ENCODE peak calls at places on chromosomes 16 and 17, in nine cellular contexts. One of them, this sample, is unnamed.

GRCh38 chr17:34351041-34351575 is 5.2 kb upstream of the CCL13 start:
- DNase-seq in HEK293T: no peak
- DNase-seq in NT2/D1: no peak
- DNase-seq in dermis microvascular lymphatic vessel endothelial cell: no peak
- DNase-seq in GM12865: no peak
- DNase-seq in type B pancreatic cell: no peak
- DNase-seq in iPS DF 19.7: no peak
- DNase-seq in AG10803: no peak
- DNase-seq in NCI-H1436 treated with DMSO at 0.1 percent for 48 hours: no peak
- DNase-seq in this sample: no peak

GRCh38 chr17:75754378-75755204 is 10.4 kb downstream of the GALK1 start:
- DNase-seq in iPS DF 19.7: no peak
- DNase-seq in AG10803: no peak
- DNase-seq in NCI-H1436 treated with DMSO at 0.1 percent for 48 hours: no peak
- DNase-seq in HEK293T: no peak
- DNase-seq in dermis microvascular lymphatic vessel endothelial cell: no peak
- DNase-seq in GM12865: no peak
- DNase-seq in type B pancreatic cell: no peak
- DNase-seq in NT2/D1: no peak
- DNase-seq in this sample: peak; percentile 37

GRCh38 chr16:84308120-84308519 is 13.4 kb downstream of the WFDC1 start:
- DNase-seq in AG10803: peak; percentile 39
- DNase-seq in NCI-H1436 treated with DMSO at 0.1 percent for 48 hours: no peak
- DNase-seq in GM12865: peak; percentile 37
- DNase-seq in HEK293T: peak; percentile 65
- DNase-seq in dermis microvascular lymphatic vessel endothelial cell: peak; percentile 32
- DNase-seq in type B pancreatic cell: no peak
- DNase-seq in iPS DF 19.7: no peak
- DNase-seq in NT2/D1: peak; percentile 59
- DNase-seq in this sample: peak; percentile 83

GRCh38 chr17:57459286-57459915 is 203.1 kb downstream of the MSI2 start:
- DNase-seq in type B pancreatic cell: no peak
- DNase-seq in dermis microvascular lymphatic vessel endothelial cell: peak; percentile 29
- DNase-seq in HEK293T: no peak
- DNase-seq in iPS DF 19.7: no peak
- DNase-seq in AG10803: no peak
- DNase-seq in NCI-H1436 treated with DMSO at 0.1 percent for 48 hours: no peak
- DNase-seq in GM12865: peak; percentile 76
- DNase-seq in NT2/D1: no peak
- DNase-seq in this sample: no peak

GRCh38 chr17:81939218-81939617 is 2.1 kb upstream of the PYCR1 start:
- DNase-seq in NT2/D1: no peak
- DNase-seq in AG10803: no peak
- DNase-seq in GM12865: no peak
- DNase-seq in dermis microvascular lymphatic vessel endothelial cell: no peak
- DNase-seq in type B pancreatic cell: no peak
- DNase-seq in NCI-H1436 treated with DMSO at 0.1 percent for 48 hours: no peak
- DNase-seq in iPS DF 19.7: no peak
- DNase-seq in HEK293T: no peak
- DNase-seq in this sample: no peak

GRCh38 chr17:41773731-41774193 is 12.7 kb downstream of the JUP start:
- DNase-seq in type B pancreatic cell: no peak
- DNase-seq in GM12865: no peak
- DNase-seq in dermis microvascular lymphatic vessel endothelial cell: peak; percentile 22
- DNase-seq in NCI-H1436 treated with DMSO at 0.1 percent for 48 hours: no peak
- DNase-seq in NT2/D1: no peak
- DNase-seq in HEK293T: no peak
- DNase-seq in iPS DF 19.7: no peak
- DNase-seq in AG10803: no peak
- DNase-seq in this sample: no peak

GRCh38 chr17:1070411-1070810 is 73.5 kb downstream of the TIMM22 start:
- DNase-seq in GM12865: no peak
- DNase-seq in NCI-H1436 treated with DMSO at 0.1 percent for 48 hours: no peak
- DNase-seq in NT2/D1: no peak
- DNase-seq in iPS DF 19.7: no peak
- DNase-seq in dermis microvascular lymphatic vessel endothelial cell: no peak
- DNase-seq in AG10803: no peak
- DNase-seq in HEK293T: no peak
- DNase-seq in type B pancreatic cell: no peak
- DNase-seq in this sample: no peak

GRCh38 chr17:559699-560378 is 154.8 kb downstream of the VPS53 start:
- DNase-seq in NCI-H1436 treated with DMSO at 0.1 percent for 48 hours: no peak
- DNase-seq in NT2/D1: no peak
- DNase-seq in dermis microvascular lymphatic vessel endothelial cell: peak; percentile 61
- DNase-seq in iPS DF 19.7: no peak
- DNase-seq in GM12865: no peak
- DNase-seq in AG10803: peak; percentile 92
- DNase-seq in type B pancreatic cell: no peak
- DNase-seq in HEK293T: no peak
- DNase-seq in this sample: no peak

GRCh38 chr17:50935201-50936124 is 69.3 kb upstream of the TOB1 start:
- DNase-seq in NT2/D1: no peak
- DNase-seq in dermis microvascular lymphatic vessel endothelial cell: no peak
- DNase-seq in GM12865: no peak
- DNase-seq in NCI-H1436 treated with DMSO at 0.1 percent for 48 hours: no peak
- DNase-seq in iPS DF 19.7: no peak
- DNase-seq in HEK293T: no peak
- DNase-seq in AG10803: no peak
- DNase-seq in type B pancreatic cell: no peak
- DNase-seq in this sample: no peak

GRCh38 chr17:79803421-79803996 is 6.6 kb upstream of the CBX8 start:
- DNase-seq in NT2/D1: no peak
- DNase-seq in iPS DF 19.7: no peak
- DNase-seq in dermis microvascular lymphatic vessel endothelial cell: no peak
- DNase-seq in AG10803: no peak
- DNase-seq in type B pancreatic cell: no peak
- DNase-seq in GM12865: no peak
- DNase-seq in NCI-H1436 treated with DMSO at 0.1 percent for 48 hours: no peak
- DNase-seq in HEK293T: no peak
- DNase-seq in this sample: peak; percentile 76

GRCh38 chr17:11986939-11987329 is 10.3 kb downstream of the ZNF18 start:
- DNase-seq in NT2/D1: peak; percentile 22
- DNase-seq in dermis microvascular lymphatic vessel endothelial cell: peak; percentile 63
- DNase-seq in AG10803: peak; percentile 53
- DNase-seq in HEK293T: peak; percentile 30
- DNase-seq in GM12865: peak; percentile 3
- DNase-seq in NCI-H1436 treated with DMSO at 0.1 percent for 48 hours: no peak
- DNase-seq in type B pancreatic cell: no peak
- DNase-seq in iPS DF 19.7: no peak
- DNase-seq in this sample: peak; percentile 42

This sample was measured in NB4.